ENCODE peak calls at places on chromosome X, in seven cellular contexts. M is breast epithelium, V is prostate gland, I is Panc1, B is HCT116, U is aorta, Q is astrocyte. X is an unnamed sample.

GRCh38 chrX:16869393-16870094 is 618 bp downstream of the RBBP7 start:
- DNase-seq in V (peak; percentile 4), U (peak; percentile 60), I (no peak), Q (no peak), B (no peak), M (no peak), X (peak; percentile 43)

GRCh38 chrX:71253253-71254091 is 468 bp downstream of the ZMYM3 start:
- DNase-seq in U (peak; percentile 55), M (peak; percentile 57), B (no peak), I (no peak), Q (peak; percentile 18), V (peak; percentile 3), X (peak; percentile 47)

GRCh38 chrX:97057349-97057909 is 173.7 kb downstream of the RPA4 start:
- DNase-seq in M (no peak), Q (no peak), B (no peak), V (peak; percentile 2), I (no peak), U (no peak), X (no peak)

GRCh38 chrX:7606253-7606652 is 236.7 kb upstream of the VCX start:
- DNase-seq in U (no peak), M (no peak), I (no peak), B (no peak), V (no peak), Q (no peak), X (no peak)

GRCh38 chrX:13494562-13494961 is 74.8 kb upstream of the EGFL6 start:
- DNase-seq in M (no peak), Q (no peak), U (no peak), V (no peak), I (no peak), B (no peak), X (no peak)

GRCh38 chrX:69065451-69065850 is 99.8 kb downstream of the PJA1 start:
- DNase-seq in B (no peak), M (no peak), V (no peak), I (no peak), Q (peak; percentile 45), U (no peak), X (no peak)

GRCh38 chrX:119729408-119730201 is 28.8 kb upstream of the SOWAHD start:
- DNase-seq in B (peak; percentile 54), M (peak; percentile 49), Q (no peak), U (peak; percentile 69), V (peak; percentile 24), I (peak; percentile 54), X (peak; percentile 52)

GRCh38 chrX:132058050-132058449 is 34.9 kb downstream of the STK26 start:
- DNase-seq in I (no peak), U (no peak), B (no peak), M (no peak), Q (no peak), V (no peak), X (no peak)

GRCh38 chrX:24148118-24148517 is 1.4 kb upstream of the ZFX start:
- DNase-seq in V (no peak), Q (no peak), U (no peak), I (no peak), M (no peak), B (no peak), X (no peak)

GRCh38 chrX:15471016-15471415 is 22.1 kb downstream of the PIR start:
- DNase-seq in I (peak; percentile 36), Q (peak; percentile 49), B (peak; percentile 27), V (peak; percentile 44), U (peak; percentile 64), M (peak; percentile 51), X (peak; percentile 47)

GRCh38 chrX:151151668-151152267 is 24.6 kb upstream of the GPR50 start:
- DNase-seq in Q (peak; percentile 16), V (peak; percentile 15), B (peak; percentile 13), I (peak; percentile 58), U (no peak), M (no peak), X (no peak)

GRCh38 chrX:140723251-140723650 is 13.7 kb downstream of the LINC00632 start:
- DNase-seq in B (no peak), I (no peak), Q (peak; percentile 64), V (no peak), M (no peak), U (no peak), X (no peak)

DNA sequence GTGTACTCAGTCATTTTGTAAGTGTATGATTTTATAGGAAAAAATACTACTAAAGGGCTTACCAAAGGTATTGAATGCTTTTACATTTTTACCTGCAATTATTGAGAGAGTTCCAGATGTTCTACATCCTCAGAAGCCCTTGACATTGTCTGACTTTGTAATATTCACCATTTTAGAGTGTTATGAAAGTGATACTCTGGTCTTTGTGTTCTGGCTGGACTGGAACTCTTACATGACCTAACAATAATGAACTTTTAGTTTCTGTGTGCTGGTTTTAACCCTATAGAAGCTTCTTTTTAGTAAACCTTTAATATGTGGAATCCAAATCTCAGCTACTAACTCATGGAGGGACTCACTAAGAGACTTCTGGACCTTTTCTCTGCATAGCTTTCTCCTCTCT is 478.8 kb upstream of the SPANXN1 start:
- DNase-seq in V (no peak), I (no peak), B (no peak), U (no peak), Q (no peak), M (no peak), X (no peak)
- H3K27me3 ChIP-seq in V (no peaks in the 10 kb centered on the region), I (no peaks in the 10 kb centered on the region), B (no peaks in the 10 kb centered on the region), U (no peaks in the 10 kb centered on the region), Q (no peaks in the 10 kb centered on the region), M (no peaks in the 10 kb centered on the region), X (no peaks in the 10 kb centered on the region)

GRCh38 chrX:2732076-2732475 is 19.8 kb upstream of the XG start:
- DNase-seq in I (no peak), M (no peak), V (no peak), Q (no peak), B (no peak), U (no peak), X (no peak)
- H3K36me3 ChIP-seq in I (no peaks in the 10 kb centered on the region), M (no peaks in the 10 kb centered on the region), V (peaks cover 10% of the 10 kb centered on the region), Q (peaks cover 36% of the 10 kb centered on the region), B (no peaks in the 10 kb centered on the region), U (peaks cover 11% of the 10 kb centered on the region), X (peaks cover 91% of the 10 kb centered on the region)

GRCh38 chrX:135086197-135086854 is 34.0 kb downstream of the ETDB start:
- DNase-seq in I (peak; percentile 71), M (no peak), B (peak; percentile 63), U (no peak), V (peak; percentile 28), Q (peak; percentile 34), X (no peak)
- H3K27me3 ChIP-seq in I (peaks cover 2% of the 10 kb centered on the region), M (peaks cover 30% of the 10 kb centered on the region), B (no peaks in the 10 kb centered on the region), U (no peaks in the 10 kb centered on the region), V (no peaks in the 10 kb centered on the region), Q (no peaks in the 10 kb centered on the region), X (no peaks in the 10 kb centered on the region)

DNA sequence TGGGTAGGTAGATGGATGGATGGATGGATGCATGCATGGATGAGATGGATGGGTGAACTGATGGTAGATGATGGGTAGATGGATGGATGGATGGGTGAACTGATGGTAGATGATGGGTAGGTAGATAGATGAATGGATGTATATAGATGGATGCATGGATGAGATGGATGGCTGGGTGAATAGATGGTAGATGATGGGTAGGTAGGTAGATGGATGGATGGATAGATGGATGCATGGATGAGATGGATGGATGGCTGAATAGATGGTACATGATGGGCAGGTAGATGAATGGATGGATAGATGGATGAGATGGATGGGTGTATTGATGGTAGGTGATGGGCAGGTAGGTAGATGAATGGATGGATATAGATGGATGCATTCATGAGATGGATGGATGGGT is 15.1 kb upstream of the SLC25A6 start:
- DNase-seq in Q (no peak), B (no peak), V (no peak), M (no peak), U (no peak), I (no peak), X (no peak)
- H3K36me3 ChIP-seq in Q (peaks cover 11% of the 10 kb centered on the region), B (peaks cover 6% of the 10 kb centered on the region), V (peaks cover 6% of the 10 kb centered on the region), M (peaks cover 4% of the 10 kb centered on the region), U (peaks cover 3% of the 10 kb centered on the region), I (no peaks in the 10 kb centered on the region), X (peaks cover 45% of the 10 kb centered on the region)

DNA sequence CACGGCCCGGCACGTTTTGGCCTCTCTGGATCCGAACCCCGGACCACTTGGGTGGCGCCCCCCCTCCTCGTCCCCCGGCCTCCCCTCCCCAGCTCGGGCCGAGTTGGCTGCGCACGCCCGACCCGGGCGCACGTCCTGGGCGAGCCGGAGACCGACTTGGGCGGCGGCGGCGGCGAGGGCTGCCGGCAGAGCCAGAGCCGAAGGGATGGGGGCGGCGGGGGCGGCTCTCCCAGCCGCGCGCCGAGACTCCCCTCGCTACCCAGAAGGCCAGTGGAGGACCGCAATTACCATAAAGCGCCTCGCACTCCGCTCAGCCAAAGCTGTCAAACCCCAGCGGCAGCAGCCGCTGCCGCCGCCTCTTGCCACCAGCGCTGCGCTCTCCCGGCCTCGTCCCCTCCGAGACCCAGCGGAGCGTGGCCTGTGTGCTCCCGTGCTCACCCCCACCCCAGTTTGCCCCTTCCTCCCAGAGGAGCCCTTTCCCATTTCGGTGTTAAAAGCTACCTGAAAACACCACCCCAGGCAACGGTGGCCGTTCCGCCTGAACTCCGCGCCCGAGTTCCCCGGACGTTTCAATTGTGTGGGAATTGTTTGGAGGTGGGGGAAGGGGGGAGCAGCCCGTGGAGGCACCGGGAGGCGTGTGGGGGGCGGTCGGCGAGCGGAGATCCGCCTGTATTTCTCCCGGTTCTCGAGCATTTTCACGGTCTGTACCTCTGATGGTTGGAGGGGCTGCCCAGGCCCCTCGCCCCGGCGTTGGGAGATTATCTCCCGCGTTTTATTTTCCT is 697 bp upstream of the BCOR start:
- DNase-seq in Q (no peak), I (no peak), V (peak; percentile 31), M (no peak), B (no peak), U (peak; percentile 67), X (peak; percentile 62)
- H3K27me3 ChIP-seq in Q (no peaks in the 10 kb centered on the region), I (no peaks in the 10 kb centered on the region), V (no peaks in the 10 kb centered on the region), M (peaks cover 94% of the 10 kb centered on the region), B (no peaks in the 10 kb centered on the region), U (peaks cover 2% of the 10 kb centered on the region), X (no peaks in the 10 kb centered on the region)

DNA sequence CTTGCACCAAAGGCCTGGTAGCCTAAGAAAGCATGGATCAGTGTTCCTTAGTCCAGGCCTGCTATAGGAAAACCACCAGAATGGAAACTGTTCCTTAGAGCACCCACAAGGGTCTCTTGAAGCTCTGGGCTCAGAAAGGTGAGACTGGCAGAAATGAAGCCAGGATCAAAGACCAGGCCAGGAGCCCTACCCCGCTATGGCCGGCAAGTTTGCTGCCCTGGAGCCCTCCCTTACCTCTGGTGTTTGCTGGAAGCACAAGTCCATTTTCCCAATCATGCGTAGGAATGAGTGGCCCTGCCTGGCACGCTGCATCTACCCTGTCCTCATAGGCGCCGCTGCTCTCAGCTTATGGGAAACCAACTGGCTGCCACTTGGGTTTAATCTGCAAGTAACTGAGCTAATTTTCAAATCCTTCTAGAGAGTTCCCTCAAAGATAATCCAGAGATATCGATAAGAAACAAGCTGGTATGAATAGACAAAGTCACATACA is 37.4 kb downstream of the BCOR start:
- DNase-seq in B (no peak), V (no peak), U (no peak), M (no peak), Q (no peak), I (no peak), X (no peak)
- H3K36me3 ChIP-seq in B (peaks cover 41% of the 10 kb centered on the region), V (no peaks in the 10 kb centered on the region), U (peaks cover 1% of the 10 kb centered on the region), M (no peaks in the 10 kb centered on the region), Q (peaks cover 5% of the 10 kb centered on the region), I (peaks cover 4% of the 10 kb centered on the region), X (peaks cover 73% of the 10 kb centered on the region)

GRCh38 chrX:111123125-111123524 is 27.1 kb downstream of the PAK3 start:
- DNase-seq in U (no peak), B (no peak), V (no peak), Q (no peak), I (no peak), M (no peak), X (no peak)
- H3K27me3 ChIP-seq in U (no peaks in the 10 kb centered on the region), B (peaks cover 2% of the 10 kb centered on the region), V (no peaks in the 10 kb centered on the region), Q (no peaks in the 10 kb centered on the region), I (no peaks in the 10 kb centered on the region), M (peaks cover 53% of the 10 kb centered on the region), X (no peaks in the 10 kb centered on the region)

GRCh38 chrX:1391370-1391706 is 575 bp downstream of the SLC25A6 start:
- DNase-seq in V (no peak), B (no peak), M (peak; percentile 15), I (no peak), Q (no peak), U (no peak), X (no peak)
- H3K36me3 ChIP-seq in V (peaks cover 41% of the 10 kb centered on the region), B (peaks cover 8% of the 10 kb centered on the region), M (no peaks in the 10 kb centered on the region), I (peaks cover 3% of the 10 kb centered on the region), Q (peaks cover 33% of the 10 kb centered on the region), U (no peaks in the 10 kb centered on the region), X (peaks cover 47% of the 10 kb centered on the region)

X was measured in lower lobe of right lung.